ENCODE peak calls at places on chromosome 20, in eight cellular contexts. H, P, A, K, L, W, T and M are unnamed samples.

GRCh38 chr20:12535316-12535715 is 473.5 kb upstream of the SPTLC3 start:
- DNase-seq in K (no peak), W (no peak), P (no peak), T (no peak), H (no peak), L (no peak), A (no peak), M (no peak)

GRCh38 chr20:14948416-14948815 is 611.0 kb upstream of the FLRT3 start:
- DNase-seq in W (no peak), L (no peak), K (peak; percentile 14), T (no peak), H (peak; percentile 37), P (no peak), A (no peak), M (no peak)

GRCh38 chr20:45465492-45466266 is 3.9 kb upstream of the WFDC2 start:
- DNase-seq in T (no peak), W (no peak), H (no peak), P (no peak), K (no peak), L (no peak), A (no peak), M (no peak)

GRCh38 chr20:53226788-53227187 is 254.6 kb downstream of the TSHZ2 start:
- DNase-seq in A (no peak), H (no peak), L (no peak), T (no peak), P (no peak), K (no peak), W (no peak), M (no peak)

GRCh38 chr20:59698598-59698997 is 94.3 kb downstream of the PHACTR3 start:
- DNase-seq in L (no peak), P (no peak), W (no peak), H (no peak), A (no peak), K (no peak), T (no peak), M (no peak)

GRCh38 chr20:667351-668034 is 8.1 kb downstream of the SCRT2 start:
- DNase-seq in W (peak; percentile 34), P (peak; percentile 18), T (no peak), L (no peak), A (no peak), H (peak; percentile 69), K (peak; percentile 66), M (peak; percentile 83)

GRCh38 chr20:55761787-55762186 is 243.5 kb downstream of the CBLN4 start:
- DNase-seq in P (no peak), K (no peak), H (no peak), W (no peak), T (no peak), L (no peak), A (no peak), M (no peak)

GRCh38 chr20:36061754-36062153 is 92.8 kb upstream of the EPB41L1 start:
- DNase-seq in T (no peak), K (no peak), L (peak; percentile 42), H (no peak), W (no peak), P (no peak), A (no peak), M (no peak)

GRCh38 chr20:25285091-25285647 is 37.3 kb downstream of the PYGB start:
- DNase-seq in A (peak; percentile 18), K (no peak), T (peak; percentile 60), H (no peak), W (no peak), L (no peak), P (no peak), M (no peak)

GRCh38 chr20:24756292-24757025 is 192.6 kb upstream of the CST7 start:
- DNase-seq in K (no peak), T (no peak), L (no peak), H (no peak), A (no peak), W (no peak), P (no peak), M (no peak)

GRCh38 chr20:57683876-57684275 is 25.9 kb downstream of the PMEPA1 start:
- DNase-seq in L (no peak), W (no peak), A (no peak), H (no peak), T (no peak), K (no peak), P (no peak), M (no peak)
- H3K4me1 ChIP-seq in L (peaks cover 85% of the 10 kb centered on the region), W (no peaks in the 10 kb centered on the region), A (no peaks in the 10 kb centered on the region), H (peaks cover 100% of the 10 kb centered on the region), T (peaks cover 29% of the 10 kb centered on the region), K (peaks cover 51% of the 10 kb centered on the region), P (no peaks in the 10 kb centered on the region), M (no peaks in the 10 kb centered on the region)

DNA sequence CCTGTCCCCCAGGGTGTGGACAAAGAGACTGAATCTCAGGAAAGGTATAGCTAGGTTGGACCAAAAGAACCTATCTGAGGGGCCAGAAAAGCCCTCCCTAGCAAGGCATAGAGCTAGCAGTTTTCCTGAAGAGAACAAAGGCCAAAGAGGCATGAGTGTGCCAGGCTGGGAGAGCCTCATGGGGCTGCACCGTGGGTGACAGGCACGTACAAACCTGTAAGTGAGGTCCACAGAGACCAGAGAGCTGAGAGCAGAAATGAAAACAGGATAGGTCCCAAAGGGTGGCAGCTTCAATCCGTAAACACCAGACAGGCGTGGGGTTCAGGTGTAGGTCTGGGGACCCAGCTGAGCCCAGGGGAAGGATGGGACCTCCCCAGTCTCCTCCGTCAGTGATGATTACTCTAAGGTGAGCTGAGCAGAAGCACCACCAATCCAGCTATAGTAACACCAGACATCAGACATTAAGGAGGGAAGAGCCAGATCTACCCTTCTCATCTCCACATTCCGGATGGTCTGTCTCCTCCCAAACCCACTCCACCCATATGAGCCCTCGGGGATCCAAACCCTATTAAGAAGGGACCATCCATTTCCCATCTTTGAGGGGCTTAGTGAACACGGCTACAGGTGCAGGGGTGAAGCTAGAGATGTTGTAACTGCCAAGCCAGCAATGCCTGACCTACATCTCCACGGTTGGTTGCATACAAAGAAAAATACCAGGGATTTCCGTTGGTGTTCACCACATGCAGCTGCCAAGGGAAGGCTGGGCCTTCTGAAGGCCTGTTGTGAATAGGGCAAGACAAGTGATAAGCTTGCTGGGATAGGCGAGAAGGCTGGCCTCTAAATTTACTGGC is 38.3 kb downstream of the BCL2L1 start:
- DNase-seq in W (no peak), T (no peak), P (peak; percentile 18), A (no peak), H (no peak), L (no peak), K (no peak), M (no peak)
- H3K4me1 ChIP-seq in W (peaks cover 45% of the 10 kb centered on the region), T (no peaks in the 10 kb centered on the region), P (peaks cover 5% of the 10 kb centered on the region), A (peaks cover 14% of the 10 kb centered on the region), H (peaks cover 93% of the 10 kb centered on the region), L (peaks cover 70% of the 10 kb centered on the region), K (peaks cover 9% of the 10 kb centered on the region), M (peaks cover 17% of the 10 kb centered on the region)

GRCh38 chr20:57587278-57587988 is 26.5 kb downstream of the PCK1 start:
- DNase-seq in L (no peak), H (no peak), T (no peak), K (no peak), A (no peak), W (no peak), P (no peak), M (no peak)
- H3K4me1 ChIP-seq in L (peaks cover 9% of the 10 kb centered on the region), H (peaks cover 11% of the 10 kb centered on the region), T (peaks cover 17% of the 10 kb centered on the region), K (no peaks in the 10 kb centered on the region), A (no peaks in the 10 kb centered on the region), W (no peaks in the 10 kb centered on the region), P (no peaks in the 10 kb centered on the region), M (no peaks in the 10 kb centered on the region)

DNA sequence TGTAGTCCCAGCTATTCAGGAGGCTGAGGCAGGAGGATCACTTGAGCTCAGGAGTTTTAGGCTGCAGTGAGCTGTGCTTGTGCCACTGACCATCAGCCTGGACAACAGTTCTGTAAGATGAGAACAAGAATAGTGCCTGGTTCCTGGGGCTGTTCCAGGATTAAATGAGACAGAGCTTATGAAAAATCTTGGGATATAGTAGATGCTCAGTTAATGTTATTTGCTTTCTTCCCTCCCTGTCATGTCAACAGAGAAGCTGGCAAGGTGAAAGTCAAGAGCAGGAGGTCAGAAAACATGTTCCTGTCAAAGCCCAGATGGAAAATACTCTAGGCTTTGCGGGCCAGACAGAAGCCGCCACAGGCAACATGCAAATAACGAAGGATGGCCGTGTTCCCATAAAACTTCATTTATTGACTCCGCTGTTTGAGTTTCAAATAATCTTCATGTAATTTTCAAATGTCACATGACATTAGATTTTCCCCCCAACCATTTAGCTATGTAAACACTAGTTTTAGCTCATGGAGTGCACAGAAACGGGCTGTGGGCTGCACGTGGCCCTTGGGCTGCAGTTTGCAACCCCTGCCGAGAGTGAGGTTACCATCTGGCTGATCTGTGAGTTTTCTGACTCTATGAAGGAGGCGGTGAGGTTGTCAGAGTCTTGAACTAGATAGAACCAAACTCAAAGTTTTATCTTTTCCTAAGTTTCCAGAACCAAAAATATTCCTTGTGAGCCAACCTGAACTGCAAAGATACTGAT is 63.4 kb upstream of the PMEPA1 start:
- DNase-seq in H (no peak), L (no peak), K (no peak), T (peak; percentile 3), P (no peak), A (no peak), W (no peak), M (no peak)
- H3K4me1 ChIP-seq in H (peaks cover 54% of the 10 kb centered on the region), L (no peaks in the 10 kb centered on the region), K (no peaks in the 10 kb centered on the region), T (no peaks in the 10 kb centered on the region), P (no peaks in the 10 kb centered on the region), A (no peaks in the 10 kb centered on the region), W (no peaks in the 10 kb centered on the region), M (no peaks in the 10 kb centered on the region)

GRCh38 chr20:31715766-31716165 is 6.9 kb downstream of the BCL2L1 start:
- DNase-seq in H (no peak), K (no peak), W (no peak), A (no peak), T (peak; percentile 22), P (no peak), L (no peak), M (no peak)
- H3K4me1 ChIP-seq in H (peaks cover 86% of the 10 kb centered on the region), K (peaks cover 31% of the 10 kb centered on the region), W (peaks cover 50% of the 10 kb centered on the region), A (peaks cover 64% of the 10 kb centered on the region), T (peaks cover 86% of the 10 kb centered on the region), P (peaks cover 63% of the 10 kb centered on the region), L (peaks cover 95% of the 10 kb centered on the region), M (peaks cover 45% of the 10 kb centered on the region)